ENCODE peak calls at places on chromosomes 2 and 18, in six cellular contexts. O is A549, M is IMR-90, D is K562, L is WTC11, X is SK-N-SH. R is an unnamed sample.

GRCh38 chr2:180776924-180777323 is 203.5 kb upstream of the UBE2E3 start:
- DNase-seq in X (no peak), D (no peak), O (no peak), M (peak; percentile 34), L (no peak), R (no peak)

GRCh38 chr2:238202326-238203103 is 980 bp downstream of the ILKAP start:
- DNase-seq in X (peak; percentile 45), M (peak; percentile 18), L (no peak), O (peak; percentile 21), D (peak; percentile 19), R (no peak)

GRCh38 chr2:219562049-219563020 is 9.0 kb downstream of the OBSL1 start:
- DNase-seq in M (no peak), O (no peak), D (no peak), X (no peak), L (no peak), R (peak; percentile 64)

GRCh38 chr2:11955314-11955713 is 208.9 kb downstream of the LPIN1 start:
- DNase-seq in O (no peak), D (no peak), X (no peak), L (no peak), M (peak; percentile 3), R (no peak)

GRCh38 chr18:54675076-54675475 is 84.0 kb downstream of the DYNAP start:
- DNase-seq in X (no peak), D (no peak), L (no peak), M (no peak), O (no peak), R (no peak)

GRCh38 chr2:240182966-240183365 is 42.5 kb upstream of the OTOS start:
- DNase-seq in L (no peak), D (no peak), X (no peak), M (no peak), O (no peak), R (no peak)

GRCh38 chr2:101030866-101031554 is 28.9 kb downstream of the RPL31 start:
- DNase-seq in M (no peak), D (no peak), X (no peak), O (no peak), L (no peak), R (no peak)

GRCh38 chr2:29398384-29399237 is 283.4 kb downstream of the CLIP4 start:
- DNase-seq in X (peak; percentile 71), O (no peak), M (peak; percentile 13), L (no peak), D (no peak), R (no peak)

GRCh38 chr2:109644571-109645275 is 30.6 kb downstream of the SOWAHC start:
- DNase-seq in M (no peak), D (no peak), L (peak; percentile 22), O (no peak), X (peak; percentile 34), R (peak; percentile 100)

GRCh38 chr2:158756976-158757375 is 38.1 kb upstream of the DAPL1 start:
- DNase-seq in D (no peak), O (no peak), L (no peak), M (peak; percentile 61), X (no peak), R (no peak)

GRCh38 chr18:35732652-35733051 is 151.1 kb downstream of the GALNT1 start:
- DNase-seq in L (no peak), O (no peak), M (peak; percentile 53), X (no peak), D (no peak), R (no peak)

GRCh38 chr2:191501390-191502168 is 176.4 kb upstream of the NABP1 start:
- DNase-seq in L (no peak), M (peak; percentile 70), O (peak; percentile 33), D (no peak), X (peak; percentile 48), R (peak; percentile 35)

GRCh38 chr2:208793434-208793833 is 386.8 kb downstream of the PTH2R start:
- DNase-seq in L (no peak), O (no peak), M (no peak), D (no peak), X (no peak), R (no peak)

GRCh38 chr2:30653847-30654246 is 153.4 kb downstream of the CAPN13 start:
- DNase-seq in L (no peak), O (no peak), X (no peak), D (no peak), M (peak; percentile 78), R (no peak)

GRCh38 chr2:49516427-49516826 is 362.1 kb upstream of the FSHR start:
- DNase-seq in X (peak; percentile 25), D (no peak), L (no peak), O (no peak), M (no peak), R (no peak)

GRCh38 chr2:129766159-129766485 is 213.3 kb upstream of the RAB6C start:
- DNase-seq in X (no peak), L (no peak), O (no peak), D (no peak), M (no peak), R (no peak)

DNA sequence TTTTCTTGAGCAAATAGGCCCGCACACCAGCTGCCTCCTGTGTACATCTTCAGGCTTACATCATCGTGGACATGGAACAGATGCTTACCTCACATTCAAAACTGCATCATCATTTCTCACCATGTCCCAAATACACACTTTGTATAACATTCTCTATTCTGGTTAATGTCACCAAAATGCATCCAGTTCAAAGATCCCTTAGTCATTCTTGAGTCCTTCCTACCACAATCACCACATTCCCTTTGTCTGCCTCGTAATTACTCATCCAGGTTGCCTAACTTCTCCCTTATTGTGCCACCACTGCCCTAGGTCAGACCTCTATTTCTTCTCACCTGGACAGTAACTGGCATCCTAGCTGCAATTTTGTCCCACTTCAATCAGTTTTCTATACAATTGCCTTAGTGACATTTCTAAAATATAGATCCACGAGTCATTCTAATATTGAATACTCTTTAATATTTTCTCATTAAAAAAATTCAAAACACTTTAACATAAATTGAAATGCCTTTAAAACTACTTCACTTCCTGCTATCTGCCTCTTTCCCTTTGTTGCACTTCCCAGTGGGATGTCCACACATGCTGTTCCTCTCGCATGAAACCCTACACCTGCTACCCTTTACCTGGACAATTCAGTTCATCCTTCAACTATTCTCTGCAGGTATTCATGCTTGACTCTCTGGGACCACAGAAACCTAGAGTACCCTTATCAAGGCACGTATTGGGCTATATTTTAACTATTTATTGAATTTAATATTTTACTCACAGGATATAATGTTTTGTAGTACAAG is 373.5 kb upstream of the GALNT5 start:
- DNase-seq in O (peak; percentile 3), L (no peak), X (no peak), D (no peak), M (peak; percentile 62), R (no peak)
- TF ChIP-seq USF2 in O (no peak), L (no peak), X (no peak), D (no peak), M (no peak), R (no peak)

DNA sequence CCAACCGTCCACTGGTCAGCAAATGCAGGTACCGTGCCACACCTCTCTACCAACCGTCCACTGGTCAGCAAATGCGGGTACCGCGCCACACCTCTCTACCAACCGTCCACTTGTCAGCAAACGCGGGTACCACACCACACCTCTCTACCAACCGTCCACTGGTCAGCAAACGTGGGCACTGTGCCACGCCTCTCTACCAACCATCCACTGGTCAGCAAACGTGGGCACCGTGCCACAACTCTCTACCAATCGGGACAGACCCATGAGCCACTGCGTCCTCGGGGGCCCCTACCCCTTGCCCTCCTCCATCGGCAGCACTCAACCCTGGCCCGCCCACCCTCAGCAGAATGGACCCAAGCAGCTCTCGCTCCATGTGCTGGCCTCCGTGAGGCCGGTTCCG is 226.4 kb upstream of the SALL3 start:
- DNase-seq in M (no peak), X (no peak), L (no peak), O (no peak), D (no peak), R (no peak)
- TF ChIP-seq USF2 in M (no peak), X (no peak), L (no peak), O (no peak), D (no peak), R (no peak)

DNA sequence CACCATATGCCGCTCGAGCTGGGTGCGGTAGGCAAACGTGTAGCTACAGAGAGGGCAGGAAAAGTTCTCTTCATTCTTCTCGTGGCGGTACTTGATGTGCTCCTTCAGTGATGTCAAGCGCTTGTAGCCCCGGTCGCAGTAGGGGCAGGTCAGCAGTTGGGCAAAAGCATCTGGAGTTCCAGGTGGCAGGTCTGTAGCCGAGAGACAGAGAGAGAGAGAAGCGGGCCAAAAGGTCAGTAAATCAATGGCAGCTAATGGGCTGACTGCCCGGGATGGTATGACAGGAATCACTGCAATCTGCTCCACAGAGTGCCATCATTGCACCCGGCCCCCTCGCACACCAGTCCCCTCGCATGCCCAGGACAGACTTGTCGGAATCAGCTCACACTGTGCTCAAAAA is 116.0 kb downstream of the ZEB2 start:
- DNase-seq in L (no peak), X (no peak), D (no peak), O (no peak), M (no peak), R (peak; percentile 7)
- TF ChIP-seq USF2 in L (no peak), X (no peak), D (no peak), O (no peak), M (no peak), R (no peak)

GRCh38 chr2:168536925-168537466 is 80.9 kb downstream of the CERS6 start:
- DNase-seq in X (no peak), M (no peak), O (no peak), D (no peak), L (no peak), R (no peak)

GRCh38 chr2:168541887-168542286 is 85.8 kb downstream of the CERS6 start:
- DNase-seq in O (no peak), X (no peak), L (no peak), D (no peak), M (no peak), R (no peak)

GRCh38 chr2:168539945-168540344 is 83.9 kb downstream of the CERS6 start:
- DNase-seq in X (no peak), M (no peak), L (no peak), O (no peak), D (no peak), R (no peak)

GRCh38 chr2:168538133-168538532 is 82.1 kb downstream of the CERS6 start:
- DNase-seq in L (no peak), O (no peak), X (no peak), M (no peak), D (no peak), R (no peak)

GRCh38 chr2:168538534-168538933 is 82.5 kb downstream of the CERS6 start:
- DNase-seq in M (no peak), D (no peak), O (no peak), X (no peak), L (no peak), R (no peak)
- TF ChIP-seq USF2 in M (no peak), D (no peak), O (no peak), X (no peak), L (no peak), R (no peak)

DNA sequence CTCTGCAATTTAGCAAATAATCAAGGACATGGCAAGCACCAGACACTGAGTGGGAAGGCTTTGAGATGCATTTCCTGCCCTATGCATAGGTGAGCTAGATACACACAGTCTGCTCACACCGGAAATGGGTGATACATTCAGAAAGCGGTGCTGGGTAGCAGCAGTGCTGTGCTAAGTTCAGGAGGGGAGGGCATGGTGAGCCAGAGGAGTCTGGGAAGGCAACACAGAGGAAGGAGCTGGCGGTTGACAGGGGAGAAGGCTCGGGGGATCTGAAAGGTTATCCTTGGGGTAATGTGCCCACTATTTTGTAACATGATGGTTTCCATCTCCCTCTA is 57.4 kb upstream of the EPAS1 start:
- DNase-seq in L (no peak), X (no peak), D (no peak), O (no peak), M (no peak), R (no peak)
- TF ChIP-seq USF2 in L (no peak), X (no peak), D (no peak), O (no peak), M (no peak), R (no peak)

GRCh38 chr2:20507166-20507692 is 60.4 kb downstream of the RHOB start:
- DNase-seq in D (no peak), L (no peak), X (no peak), M (peak; percentile 37), O (no peak), R (no peak)
- TF ChIP-seq USF2 in D (no peak), L (no peak), X (no peak), M (no peak), O (no peak), R (no peak)

GRCh38 chr2:160419776-160420521 is 73.7 kb downstream of the RBMS1 start:
- DNase-seq in X (no peak), D (no peak), O (no peak), M (peak; percentile 77), L (no peak), R (no peak)
- TF ChIP-seq USF2 in X (no peak), D (no peak), O (no peak), M (no peak), L (no peak), R (no peak)

R was measured in HepG2.